ENCODE peak calls at places on chromosomes 3 and 15, in ten cellular contexts. U is psoas muscle; I is NCI-H345; A is hypothalamus; D is activated naive CD8-positive, alpha-beta T cell treated with anti-CD3 and anti-CD28 coated beads, Interleukin-2, amount 50 U/mL, for 24 hours; S is stimulated activated CD4-positive, alpha-beta T cell treated with anti-CD3 and anti-CD28 coated beads, Interleukin-4, amount 100 ng/mL, for 4 hours; F is T-helper 9 cell; Y is RWPE1; N is H7; G is NCI-H2029. Z is an unnamed sample.

GRCh38 chr3:187975571-187976360 is 178.2 kb upstream of the LPP start:
- DNase-seq in U (peak), I (no peak), D (no peak), G (no peak), S (peak), A (no peak), N (no peak), F (no peak), Y (no peak), Z (no peak)

GRCh38 chr3:72887723-72888545 is at the start of gene GXYLT2:
- DNase-seq in G (no peak), S (peak), U (peak), F (no peak), N (peak), A (no peak), Y (no peak), I (peak), D (peak), Z (no peak)

GRCh38 chr3:13347390-13347966 is 72.6 kb downstream of the NUP210 start:
- DNase-seq in I (no peak), D (no peak), A (no peak), G (no peak), S (no peak), F (no peak), Y (no peak), U (no peak), N (peak), Z (no peak)

GRCh38 chr3:47634996-47635395 is 56.3 kb upstream of the CSPG5 start:
- DNase-seq in Y (no peak), A (no peak), I (no peak), U (no peak), D (no peak), F (no peak), N (no peak), S (no peak), G (no peak), Z (no peak)

GRCh38 chr15:85411992-85412538 is 31.7 kb downstream of the AKAP13 start:
- DNase-seq in D (no peak), A (no peak), S (no peak), G (no peak), I (no peak), U (no peak), F (no peak), Y (no peak), N (no peak), Z (no peak)

GRCh38 chr3:188358787-188359493 is 205.0 kb downstream of the LPP start:
- DNase-seq in N (no peak), D (peak), A (no peak), G (no peak), U (no peak), F (no peak), S (no peak), Y (no peak), I (no peak), Z (no peak)

GRCh38 chr3:142523921-142524566 is 54.5 kb downstream of the ATR start:
- DNase-seq in U (no peak), N (no peak), S (no peak), F (no peak), A (no peak), I (peak), Y (no peak), G (no peak), D (no peak), Z (no peak)

GRCh38 chr3:100400424-100400781 is 486 bp downstream of the TOMM70 start:
- DNase-seq in G (no peak), S (peak), F (peak), N (no peak), Y (peak), A (no peak), D (peak), U (no peak), I (no peak), Z (no peak)

GRCh38 chr3:125141596-125142417 is 70.7 kb downstream of the SLC12A8 start:
- DNase-seq in U (peak), D (peak), Y (no peak), S (peak), I (no peak), A (no peak), F (peak), G (peak), N (peak), Z (no peak)

GRCh38 chr15:48963524-48964113 is at the start of gene SHC4:
- DNase-seq in N (peak), S (no peak), U (peak), A (no peak), Y (peak), F (no peak), I (peak), G (no peak), D (no peak), Z (no peak)

GRCh38 chr3:161291191-161291901 is 70.2 kb downstream of the NMD3 start:
- DNase-seq in F (no peak), N (no peak), Y (peak), A (no peak), I (peak), S (no peak), D (no peak), G (peak), U (no peak), Z (no peak)

GRCh38 chr15:38389924-38390542 is 63.9 kb upstream of the FAM98B start:
- DNase-seq in G (no peak), Y (peak), U (peak), A (no peak), I (peak), D (peak), N (peak), S (peak), F (peak), Z (no peak)

GRCh38 chr3:127448671-127449070 is 141.9 kb downstream of the TPRA1 start:
- DNase-seq in G (no peak), D (no peak), F (no peak), Y (no peak), S (no peak), I (no peak), N (no peak), A (no peak), U (no peak), Z (peak)

GRCh38 chr15:68279218-68279533 is 1.6 kb downstream of the FEM1B start:
- DNase-seq in S (no peak), U (no peak), I (no peak), N (no peak), Y (no peak), F (no peak), D (no peak), A (no peak), G (no peak), Z (no peak)

GRCh38 chr15:90161946-90162345 is 39.2 kb upstream of the SEMA4B start:
- DNase-seq in N (no peak), I (no peak), A (no peak), U (no peak), F (no peak), S (no peak), Y (no peak), G (no peak), D (no peak), Z (no peak)

GRCh38 chr3:161035711-161036110 is 69.4 kb downstream of the B3GALNT1 start:
- DNase-seq in D (no peak), F (no peak), G (no peak), Y (no peak), I (no peak), A (no peak), N (no peak), U (no peak), S (no peak), Z (no peak)

GRCh38 chr3:110526732-110527727 is 544.6 kb upstream of the NECTIN3 start:
- DNase-seq in Y (peak), D (no peak), A (no peak), N (no peak), F (no peak), U (no peak), I (no peak), S (no peak), G (no peak), Z (no peak)

GRCh38 chr3:59555593-59556315 is 505.9 kb upstream of the CFAP20DC start:
- DNase-seq in Y (peak), N (no peak), G (no peak), S (no peak), I (no peak), F (no peak), U (no peak), D (no peak), A (no peak), Z (no peak)

GRCh38 chr3:42600958-42601675 is 631 bp downstream of the NKTR start:
- DNase-seq in I (peak), Y (peak), S (peak), A (no peak), N (peak), U (peak), G (no peak), D (peak), F (no peak), Z (peak)

GRCh38 chr15:98124576-98124975 is 164.1 kb downstream of the ARRDC4 start:
- DNase-seq in A (no peak), D (no peak), G (no peak), N (no peak), Y (peak), S (no peak), U (no peak), F (no peak), I (no peak), Z (no peak)

GRCh38 chr3:55097441-55097840 is 169.6 kb upstream of the LRTM1 start:
- DNase-seq in Y (no peak), A (no peak), N (no peak), U (no peak), F (no peak), D (no peak), G (no peak), I (no peak), S (no peak), Z (no peak)

GRCh38 chr3:57923101-57923500 is 85.1 kb upstream of the FLNB start:
- DNase-seq in Y (no peak), N (no peak), A (no peak), S (no peak), F (no peak), U (no peak), D (no peak), I (peak), G (no peak), Z (no peak)

GRCh38 chr3:48565591-48566400 is 2.2 kb upstream of the UCN2 start:
- DNase-seq in A (no peak), U (no peak), N (peak), S (no peak), Y (peak), I (no peak), F (no peak), G (no peak), D (peak), Z (no peak)

GRCh38 chr15:79863886-79864285 is 32.9 kb downstream of the MTHFS start:
- DNase-seq in F (no peak), U (no peak), S (no peak), Y (peak), G (no peak), D (no peak), I (no peak), A (no peak), N (no peak), Z (no peak)

GRCh38 chr3:141552440-141552991 is 65.7 kb downstream of the RASA2 start:
- DNase-seq in N (no peak), D (no peak), Y (no peak), U (no peak), A (no peak), F (no peak), I (no peak), S (no peak), G (no peak), Z (no peak)

GRCh38 chr3:33717616-33717865 is 513 bp downstream of the CLASP2 start:
- DNase-seq in S (peak), D (peak), U (peak), I (peak), Y (no peak), N (peak), F (no peak), A (no peak), G (peak), Z (peak)

GRCh38 chr3:139937674-139938279 is 2.8 kb downstream of the CLSTN2 start:
- DNase-seq in G (peak), D (peak), F (no peak), I (no peak), U (peak), A (no peak), S (no peak), Y (peak), N (peak), Z (no peak)

GRCh38 chr15:77753238-77753873 is 120.6 kb upstream of the LINGO1 start:
- DNase-seq in U (no peak), A (no peak), N (peak), F (no peak), D (peak), G (no peak), Y (peak), S (no peak), I (no peak), Z (no peak)

GRCh38 chr15:82968066-82968465 is 15.5 kb upstream of the HOMER2 start:
- DNase-seq in U (no peak), G (no peak), F (no peak), N (no peak), S (no peak), A (no peak), D (no peak), Y (no peak), I (no peak), Z (no peak)

GRCh38 chr15:28110416-28110975 is 11.4 kb upstream of the OCA2 start:
- DNase-seq in F (no peak), G (no peak), I (no peak), A (no peak), U (no peak), Y (no peak), N (peak), S (no peak), D (no peak), Z (peak)

GRCh38 chr3:141241248-141242034 is 9.8 kb downstream of the PXYLP1 start:
- DNase-seq in U (peak), Y (no peak), F (no peak), N (no peak), A (no peak), G (peak), I (no peak), S (no peak), D (no peak), Z (no peak)

GRCh38 chr3:10563396-10563795 is 58.0 kb upstream of the ATP2B2 start:
- DNase-seq in S (no peak), A (no peak), Y (no peak), D (no peak), U (no peak), F (no peak), N (no peak), G (no peak), I (no peak), Z (peak)

GRCh38 chr15:72851586-72851985 is 68.0 kb upstream of the ADPGK start:
- DNase-seq in F (no peak), G (no peak), A (no peak), U (no peak), S (no peak), Y (no peak), D (no peak), N (no peak), I (no peak), Z (no peak)

GRCh38 chr3:194203482-194204035 is 67.6 kb downstream of the HES1 start:
- DNase-seq in U (no peak), F (no peak), A (no peak), N (peak), Y (no peak), D (peak), G (no peak), S (peak), I (no peak), Z (no peak)

GRCh38 chr15:92118936-92119325 is 265.4 kb downstream of the SLCO3A1 start:
- DNase-seq in G (no peak), Y (no peak), A (no peak), S (no peak), D (no peak), I (no peak), U (no peak), N (no peak), F (no peak), Z (no peak)

GRCh38 chr3:52311567-52312119 is 4.5 kb upstream of the DNAH1 start:
- DNase-seq in U (no peak), N (peak), D (no peak), A (no peak), G (no peak), Y (no peak), I (peak), F (no peak), S (no peak), Z (no peak)

GRCh38 chr15:60511351-60512157 is 32.6 kb upstream of the ICE2 start:
- DNase-seq in D (peak), I (no peak), Y (no peak), U (no peak), G (no peak), S (no peak), F (no peak), N (no peak), A (no peak), Z (no peak)